ENCODE peak calls at places on chromosomes 2 and 18, in nine cellular contexts. One of them, this sample, is unnamed.

GRCh38 chr2:170123593-170123992 is 54.4 kb upstream of the MYO3B start:
- DNase-seq in Kasumi-1: no peak
- DNase-seq in NB4: no peak
- DNase-seq in foreskin fibroblast: no peak
- DNase-seq in neuronal stem cell: no peak
- DNase-seq in cerebellar cortex: no peak
- DNase-seq in caudate nucleus: no peak
- DNase-seq in AG09319: no peak
- DNase-seq in GM04504: no peak
- DNase-seq in this sample: no peak

GRCh38 chr2:105179469-105180372 is 61.8 kb upstream of the GPR45 start:
- DNase-seq in Kasumi-1: peak; percentile 48
- DNase-seq in neuronal stem cell: no peak
- DNase-seq in foreskin fibroblast: peak; percentile 64
- DNase-seq in caudate nucleus: no peak
- DNase-seq in cerebellar cortex: peak; percentile 22
- DNase-seq in GM04504: peak; percentile 33
- DNase-seq in NB4: peak; percentile 77
- DNase-seq in AG09319: peak; percentile 29
- DNase-seq in this sample: no peak

GRCh38 chr2:50401772-50402653 is 629.9 kb downstream of the NRXN1 start:
- DNase-seq in GM04504: peak; percentile 10
- DNase-seq in neuronal stem cell: peak; percentile 75
- DNase-seq in foreskin fibroblast: peak; percentile 29
- DNase-seq in caudate nucleus: peak; percentile 1
- DNase-seq in Kasumi-1: peak; percentile 61
- DNase-seq in cerebellar cortex: peak; percentile 67
- DNase-seq in AG09319: no peak
- DNase-seq in NB4: peak; percentile 70
- DNase-seq in this sample: peak; percentile 23

GRCh38 chr2:98121149-98121548 is 34.2 kb downstream of the VWA3B start:
- DNase-seq in foreskin fibroblast: no peak
- DNase-seq in Kasumi-1: no peak
- DNase-seq in neuronal stem cell: no peak
- DNase-seq in cerebellar cortex: no peak
- DNase-seq in NB4: no peak
- DNase-seq in GM04504: no peak
- DNase-seq in AG09319: no peak
- DNase-seq in caudate nucleus: no peak
- DNase-seq in this sample: no peak

GRCh38 chr2:240799183-240799740 is 20.8 kb downstream of the KIF1A start:
- DNase-seq in neuronal stem cell: no peak
- DNase-seq in foreskin fibroblast: no peak
- DNase-seq in Kasumi-1: no peak
- DNase-seq in AG09319: no peak
- DNase-seq in NB4: no peak
- DNase-seq in cerebellar cortex: no peak
- DNase-seq in GM04504: no peak
- DNase-seq in caudate nucleus: no peak
- DNase-seq in this sample: no peak

GRCh38 chr2:233439191-233439590 is 84.9 kb downstream of the DGKD start:
- DNase-seq in AG09319: no peak
- DNase-seq in neuronal stem cell: no peak
- DNase-seq in GM04504: no peak
- DNase-seq in NB4: no peak
- DNase-seq in cerebellar cortex: peak; percentile 85
- DNase-seq in foreskin fibroblast: peak; percentile 27
- DNase-seq in caudate nucleus: peak; percentile 68
- DNase-seq in Kasumi-1: no peak
- DNase-seq in this sample: peak; percentile 80

GRCh38 chr2:126714191-126714965 is 58.4 kb downstream of the GYPC start:
- DNase-seq in NB4: peak; percentile 74
- DNase-seq in cerebellar cortex: no peak
- DNase-seq in foreskin fibroblast: no peak
- DNase-seq in Kasumi-1: peak; percentile 44
- DNase-seq in AG09319: no peak
- DNase-seq in neuronal stem cell: no peak
- DNase-seq in GM04504: no peak
- DNase-seq in caudate nucleus: no peak
- DNase-seq in this sample: no peak

GRCh38 chr2:5932556-5933469 is 240.6 kb downstream of the SOX11 start:
- DNase-seq in foreskin fibroblast: no peak
- DNase-seq in cerebellar cortex: peak; percentile 9
- DNase-seq in caudate nucleus: peak; percentile 85
- DNase-seq in GM04504: no peak
- DNase-seq in Kasumi-1: no peak
- DNase-seq in neuronal stem cell: no peak
- DNase-seq in NB4: no peak
- DNase-seq in AG09319: no peak
- DNase-seq in this sample: peak; percentile 11

GRCh38 chr2:173644146-173644545 is 289.5 kb downstream of the CDCA7 start:
- DNase-seq in GM04504: peak; percentile 25
- DNase-seq in foreskin fibroblast: peak; percentile 85
- DNase-seq in AG09319: no peak
- DNase-seq in caudate nucleus: no peak
- DNase-seq in cerebellar cortex: no peak
- DNase-seq in NB4: no peak
- DNase-seq in Kasumi-1: no peak
- DNase-seq in neuronal stem cell: no peak
- DNase-seq in this sample: no peak

GRCh38 chr2:231347081-231347480 is 48.4 kb upstream of the B3GNT7 start:
- DNase-seq in cerebellar cortex: no peak
- DNase-seq in GM04504: no peak
- DNase-seq in neuronal stem cell: no peak
- DNase-seq in AG09319: no peak
- DNase-seq in caudate nucleus: no peak
- DNase-seq in NB4: no peak
- DNase-seq in Kasumi-1: no peak
- DNase-seq in foreskin fibroblast: no peak
- DNase-seq in this sample: no peak

GRCh38 chr2:188922191-188922590 is 52.0 kb upstream of the COL3A1 start:
- DNase-seq in caudate nucleus: no peak
- DNase-seq in GM04504: no peak
- DNase-seq in cerebellar cortex: no peak
- DNase-seq in NB4: no peak
- DNase-seq in Kasumi-1: no peak
- DNase-seq in foreskin fibroblast: peak; percentile 32
- DNase-seq in neuronal stem cell: no peak
- DNase-seq in AG09319: no peak
- DNase-seq in this sample: no peak

GRCh38 chr2:240988146-240988545 is 10.3 kb upstream of the SNED1 start:
- DNase-seq in NB4: no peak
- DNase-seq in GM04504: no peak
- DNase-seq in AG09319: no peak
- DNase-seq in Kasumi-1: no peak
- DNase-seq in foreskin fibroblast: peak; percentile 62
- DNase-seq in cerebellar cortex: no peak
- DNase-seq in neuronal stem cell: no peak
- DNase-seq in caudate nucleus: no peak
- DNase-seq in this sample: no peak

GRCh38 chr2:197307933-197308521 is 2.6 kb downstream of the ANKRD44 start:
- DNase-seq in NB4: peak; percentile 46
- DNase-seq in Kasumi-1: no peak
- DNase-seq in cerebellar cortex: no peak
- DNase-seq in caudate nucleus: no peak
- DNase-seq in AG09319: no peak
- DNase-seq in neuronal stem cell: no peak
- DNase-seq in foreskin fibroblast: no peak
- DNase-seq in GM04504: no peak
- DNase-seq in this sample: no peak

GRCh38 chr2:154425999-154426398 is 272.5 kb upstream of the KCNJ3 start:
- DNase-seq in neuronal stem cell: no peak
- DNase-seq in NB4: peak; percentile 3
- DNase-seq in GM04504: no peak
- DNase-seq in cerebellar cortex: peak; percentile 21
- DNase-seq in AG09319: no peak
- DNase-seq in caudate nucleus: no peak
- DNase-seq in foreskin fibroblast: no peak
- DNase-seq in Kasumi-1: peak; percentile 38
- DNase-seq in this sample: no peak

GRCh38 chr2:104434363-104434792 is 419.5 kb upstream of the POU3F3 start:
- DNase-seq in GM04504: no peak
- DNase-seq in caudate nucleus: no peak
- DNase-seq in Kasumi-1: no peak
- DNase-seq in cerebellar cortex: no peak
- DNase-seq in AG09319: no peak
- DNase-seq in neuronal stem cell: no peak
- DNase-seq in NB4: no peak
- DNase-seq in foreskin fibroblast: no peak
- DNase-seq in this sample: no peak

GRCh38 chr2:110674620-110675555 is 3.0 kb downstream of the BUB1 start:
- DNase-seq in caudate nucleus: no peak
- DNase-seq in foreskin fibroblast: peak; percentile 70
- DNase-seq in AG09319: no peak
- DNase-seq in cerebellar cortex: no peak
- DNase-seq in GM04504: no peak
- DNase-seq in Kasumi-1: peak; percentile 11
- DNase-seq in neuronal stem cell: no peak
- DNase-seq in NB4: peak; percentile 49
- DNase-seq in this sample: no peak

GRCh38 chr2:212998629-212999359 is 152.6 kb downstream of the IKZF2 start:
- DNase-seq in Kasumi-1: no peak
- DNase-seq in cerebellar cortex: no peak
- DNase-seq in NB4: no peak
- DNase-seq in foreskin fibroblast: peak; percentile 39
- DNase-seq in AG09319: no peak
- DNase-seq in neuronal stem cell: no peak
- DNase-seq in GM04504: no peak
- DNase-seq in caudate nucleus: no peak
- DNase-seq in this sample: no peak

GRCh38 chr2:29165362-29166236 is 50.4 kb downstream of the CLIP4 start:
- DNase-seq in foreskin fibroblast: peak; percentile 84
- DNase-seq in AG09319: peak; percentile 54
- DNase-seq in NB4: no peak
- DNase-seq in cerebellar cortex: no peak
- DNase-seq in GM04504: peak; percentile 20
- DNase-seq in Kasumi-1: no peak
- DNase-seq in caudate nucleus: no peak
- DNase-seq in neuronal stem cell: no peak
- DNase-seq in this sample: no peak

GRCh38 chr18:58411323-58411722 is 217.6 kb downstream of the ALPK2 start:
- DNase-seq in caudate nucleus: no peak
- DNase-seq in GM04504: no peak
- DNase-seq in cerebellar cortex: no peak
- DNase-seq in AG09319: no peak
- DNase-seq in NB4: no peak
- DNase-seq in neuronal stem cell: no peak
- DNase-seq in Kasumi-1: no peak
- DNase-seq in foreskin fibroblast: no peak
- DNase-seq in this sample: no peak

GRCh38 chr2:144159264-144159663 is 360.7 kb downstream of the ZEB2 start:
- DNase-seq in AG09319: no peak
- DNase-seq in caudate nucleus: no peak
- DNase-seq in cerebellar cortex: no peak
- DNase-seq in neuronal stem cell: no peak
- DNase-seq in Kasumi-1: peak; percentile 29
- DNase-seq in foreskin fibroblast: no peak
- DNase-seq in NB4: peak; percentile 15
- DNase-seq in GM04504: no peak
- DNase-seq in this sample: no peak

GRCh38 chr18:54392621-54393023 is 34.9 kb downstream of the C18orf54 start:
- DNase-seq in Kasumi-1: peak; percentile 81
- DNase-seq in neuronal stem cell: peak; percentile 66
- DNase-seq in NB4: peak; percentile 67
- DNase-seq in caudate nucleus: no peak
- DNase-seq in cerebellar cortex: peak; percentile 63
- DNase-seq in GM04504: peak; percentile 32
- DNase-seq in foreskin fibroblast: peak; percentile 75
- DNase-seq in AG09319: peak; percentile 25
- DNase-seq in this sample: peak; percentile 21

GRCh38 chr2:44974064-44974715 is 32.7 kb downstream of the SIX3 start:
- DNase-seq in NB4: peak; percentile 77
- DNase-seq in neuronal stem cell: peak; percentile 75
- DNase-seq in AG09319: no peak
- DNase-seq in caudate nucleus: no peak
- DNase-seq in cerebellar cortex: peak; percentile 47
- DNase-seq in Kasumi-1: peak; percentile 40
- DNase-seq in foreskin fibroblast: peak; percentile 82
- DNase-seq in GM04504: peak; percentile 24
- DNase-seq in this sample: no peak

GRCh38 chr2:233273120-233273519 is 21.6 kb downstream of the ATG16L1 start:
- DNase-seq in caudate nucleus: no peak
- DNase-seq in Kasumi-1: no peak
- DNase-seq in foreskin fibroblast: no peak
- DNase-seq in GM04504: no peak
- DNase-seq in NB4: no peak
- DNase-seq in AG09319: no peak
- DNase-seq in neuronal stem cell: no peak
- DNase-seq in cerebellar cortex: no peak
- DNase-seq in this sample: no peak